ENCODE peak calls at places on chromosomes 3 and 15, in five cellular contexts. L is stomach, F is mesothelial cell of epicardium, T is GM12865, M is progenitor cell of endocrine pancreas. X is an unnamed sample.

GRCh38 chr3:124566701-124567100 is 163.6 kb upstream of the UMPS start:
- DNase-seq in F (no peak), L (no peak), M (no peak), T (no peak), X (no peak)

GRCh38 chr3:153290278-153291015 is 128.4 kb downstream of the RAP2B start:
- DNase-seq in M (no peak), L (no peak), F (no peak), T (no peak), X (no peak)

GRCh38 chr15:52778457-52778856 is 11.7 kb downstream of the ONECUT1 start:
- DNase-seq in L (no peak), T (no peak), M (no peak), F (no peak), X (no peak)

GRCh38 chr3:135564696-135565095 is 400.8 kb upstream of the PPP2R3A start:
- DNase-seq in T (no peak), L (no peak), M (no peak), F (no peak), X (no peak)

GRCh38 chr3:124078978-124079911 is 87.3 kb upstream of the ROPN1 start:
- DNase-seq in M (no peak), L (no peak), F (no peak), T (peak), X (peak)

GRCh38 chr15:91857772-91858171 is 4.3 kb downstream of the SLCO3A1 start:
- DNase-seq in M (no peak), T (peak), L (no peak), F (no peak), X (peak)

GRCh38 chr3:161420746-161421145 is 49.4 kb upstream of the SPTSSB start:
- DNase-seq in T (no peak), F (no peak), M (no peak), L (peak), X (no peak)

GRCh38 chr15:92832992-92833438 is 67.1 kb upstream of the CHD2 start:
- DNase-seq in L (no peak), T (peak), F (no peak), M (no peak), X (no peak)

GRCh38 chr15:92077353-92078080 is 224.0 kb downstream of the SLCO3A1 start:
- DNase-seq in M (peak), F (peak), L (peak), T (peak), X (peak)

GRCh38 chr3:146504546-146505197 is 35.3 kb upstream of the PLSCR2 start:
- DNase-seq in T (no peak), F (no peak), L (no peak), M (no peak), X (no peak)

GRCh38 chr3:168066882-168067281 is 28.8 kb downstream of the GOLIM4 start:
- DNase-seq in T (no peak), F (no peak), L (no peak), M (no peak), X (no peak)

GRCh38 chr3:23238578-23238977 is 35.5 kb downstream of the UBE2E2 start:
- DNase-seq in F (no peak), T (no peak), M (no peak), L (no peak), X (no peak)

GRCh38 chr15:100171411-100171810 is 170.4 kb downstream of the ADAMTS17 start:
- DNase-seq in F (no peak), T (no peak), M (no peak), L (no peak), X (no peak)

GRCh38 chr15:74777769-74778598 is 3.9 kb upstream of the CSK start:
- DNase-seq in F (no peak), L (no peak), T (peak), M (no peak), X (no peak)

GRCh38 chr3:161275919-161276318 is 54.8 kb downstream of the NMD3 start:
- DNase-seq in T (no peak), L (no peak), M (no peak), F (no peak), X (no peak)

GRCh38 chr3:139473155-139473771 is 3.1 kb downstream of the RBP2 start:
- DNase-seq in T (no peak), F (no peak), L (no peak), M (no peak), X (no peak)

GRCh38 chr15:80953001-80953952 is 36.3 kb downstream of the MESD start:
- DNase-seq in M (no peak), F (no peak), T (no peak), L (no peak), X (no peak)

GRCh38 chr3:127970966-127971592 is 56.0 kb downstream of the KBTBD12 start:
- DNase-seq in M (no peak), T (peak), F (no peak), L (no peak), X (peak)

GRCh38 chr15:47987908-47988532 is 132.8 kb upstream of the SLC24A5 start:
- DNase-seq in F (no peak), L (no peak), T (peak), M (no peak), X (peak)

GRCh38 chr3:45226206-45226915 is at the start of gene TMEM158:
- DNase-seq in T (peak), M (peak), F (peak), L (peak), X (peak)

GRCh38 chr3:55859305-55859704 is 372.2 kb upstream of the WNT5A start:
- DNase-seq in L (no peak), F (no peak), M (no peak), T (no peak), X (no peak)

GRCh38 chr3:159804726-159805410 is 183.8 kb upstream of the IL12A start:
- DNase-seq in T (peak), L (peak), F (peak), M (peak), X (peak)

GRCh38 chr15:91113036-91113435 is 13.0 kb downstream of the SV2B start:
- DNase-seq in M (no peak), F (no peak), T (no peak), L (no peak), X (no peak)

GRCh38 chr3:40768536-40768935 is 243.8 kb downstream of the ZNF621 start:
- DNase-seq in F (no peak), T (no peak), M (no peak), L (no peak), X (no peak)

GRCh38 chr15:22959451-22960101 is 20.6 kb downstream of the CYFIP1 start:
- DNase-seq in F (no peak), L (no peak), T (no peak), M (no peak), X (no peak)

GRCh38 chr3:130395916-130396315 is 50.4 kb downstream of the COL6A5 start:
- DNase-seq in T (no peak), L (no peak), F (no peak), M (no peak), X (no peak)

GRCh38 chr3:82875401-82875800 is 1114.0 kb upstream of the GBE1 start:
- DNase-seq in T (no peak), M (no peak), L (no peak), F (no peak), X (no peak)

GRCh38 chr3:190378240-190378891 is 9.6 kb upstream of the CLDN16 start:
- DNase-seq in M (no peak), F (no peak), L (no peak), T (no peak), X (no peak)

GRCh38 chr15:70033529-70034140 is 64.1 kb downstream of the TLE3 start:
- DNase-seq in L (no peak), T (no peak), F (peak), M (no peak), X (no peak)

GRCh38 chr15:90211440-90212168 is 10.5 kb downstream of the SEMA4B start:
- DNase-seq in M (no peak), F (no peak), T (no peak), L (peak), X (no peak)

GRCh38 chr3:106809633-106810460 is 567.4 kb upstream of the CCDC54 start:
- DNase-seq in M (no peak), L (no peak), F (no peak), T (no peak), X (no peak)

GRCh38 chr15:82848201-82848993 is 39.0 kb downstream of the WHAMM start:
- DNase-seq in L (no peak), F (no peak), M (no peak), T (no peak), X (no peak)

GRCh38 chr3:73509812-73510211 is 114.9 kb downstream of the PDZRN3 start:
- DNase-seq in F (no peak), M (no peak), T (no peak), L (no peak), X (no peak)

GRCh38 chr3:122031123-122031468 is 9.0 kb upstream of the ILDR1 start:
- DNase-seq in T (peak), L (no peak), F (no peak), M (no peak), X (no peak)

GRCh38 chr3:148882288-148882687 is 17.2 kb downstream of the CPA3 start:
- DNase-seq in L (no peak), F (no peak), M (no peak), T (no peak), X (no peak)

GRCh38 chr3:13727890-13728289 is 152.0 kb downstream of the WNT7A start:
- DNase-seq in M (no peak), T (no peak), L (no peak), F (peak), X (no peak)

GRCh38 chr3:197212290-197212689 is 86.1 kb downstream of the DLG1 start:
- DNase-seq in F (no peak), L (no peak), T (no peak), M (no peak), X (no peak)

GRCh38 chr3:197216914-197217313 is 81.5 kb downstream of the DLG1 start:
- DNase-seq in M (no peak), L (no peak), F (no peak), T (no peak), X (no peak)

GRCh38 chr3:197219627-197220026 is 78.8 kb downstream of the DLG1 start:
- DNase-seq in M (no peak), L (no peak), F (no peak), T (no peak), X (no peak)

DNA sequence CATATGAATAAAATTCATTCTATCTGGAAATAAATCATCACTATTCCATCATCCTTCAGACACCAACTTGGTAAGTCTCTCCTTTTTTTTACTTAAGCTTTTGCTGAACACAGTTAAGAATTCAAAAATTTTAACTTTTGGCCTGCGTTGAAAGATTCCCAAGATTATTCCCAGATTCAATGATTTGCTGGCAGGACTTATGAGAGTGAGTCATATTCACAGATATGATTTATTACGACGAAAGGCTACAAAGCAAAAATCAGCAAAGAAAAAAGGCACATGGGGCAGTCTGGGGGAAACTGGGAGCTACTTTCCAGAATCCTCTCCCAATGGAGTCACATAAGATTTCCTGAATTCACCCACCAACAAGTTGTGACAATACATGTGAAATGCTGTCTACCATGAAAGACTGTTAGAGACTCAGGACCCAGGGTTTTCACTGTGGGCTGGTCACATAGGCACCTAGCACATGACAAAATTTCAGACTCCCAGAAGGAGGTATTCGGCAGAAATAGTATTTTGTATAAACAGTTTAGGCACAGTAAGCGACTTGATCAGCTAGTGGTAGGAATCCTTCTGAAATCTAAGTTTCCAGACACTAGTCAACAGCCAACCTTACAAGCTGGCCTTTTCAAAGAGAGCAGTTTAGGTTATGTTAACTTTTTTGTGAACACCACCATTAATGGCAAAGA is 82.1 kb downstream of the DLG1 start:
- DNase-seq in L (no peak), T (no peak), M (no peak), F (no peak), X (no peak)
- TF ChIP-seq CTCF in L (no peak), T (no peak), M (no peak), F (no peak), X (no peak)

GRCh38 chr15:71572452-71573053 is 237.8 kb upstream of the NR2E3 start:
- DNase-seq in M (no peak), T (no peak), L (peak), F (no peak), X (no peak)
- TF ChIP-seq CTCF in M (peak), T (no peak), L (peak), F (no peak), X (no peak)

GRCh38 chr3:111619833-111620232 is 24.7 kb upstream of the ZBED2 start:
- DNase-seq in M (no peak), T (no peak), L (no peak), F (no peak), X (no peak)

GRCh38 chr3:111617912-111618601 is 22.9 kb upstream of the ZBED2 start:
- DNase-seq in M (no peak), T (no peak), F (no peak), L (no peak), X (no peak)

GRCh38 chr3:111617406-111617805 is 22.3 kb upstream of the ZBED2 start:
- DNase-seq in L (no peak), T (no peak), M (no peak), F (no peak), X (no peak)

GRCh38 chr3:111618945-111619344 is 23.8 kb upstream of the ZBED2 start:
- DNase-seq in L (no peak), F (no peak), M (no peak), T (no peak), X (no peak)

DNA sequence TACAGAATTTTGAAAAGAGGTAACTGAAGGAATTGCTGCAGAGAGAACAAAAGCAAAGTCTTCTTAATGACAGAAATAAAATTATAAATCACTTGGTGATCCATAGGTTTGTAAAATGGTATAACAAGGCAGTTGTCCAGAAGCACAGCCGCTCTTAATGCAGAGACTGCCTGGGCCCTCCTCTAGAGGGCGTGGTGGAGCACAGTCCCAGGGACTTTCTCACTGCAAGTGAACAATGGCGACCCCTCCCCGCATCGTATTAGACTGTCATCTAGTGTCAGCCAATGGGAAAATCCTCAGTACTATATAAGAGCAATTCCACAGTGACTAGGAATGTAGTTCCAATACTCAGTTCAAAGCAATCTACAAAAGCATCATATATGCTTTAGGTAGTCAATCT is 26.4 kb upstream of the ZBED2 start:
- DNase-seq in L (no peak), F (no peak), T (peak), M (no peak), X (no peak)
- TF ChIP-seq CTCF in L (no peak), F (no peak), T (peak), M (peak), X (peak)

GRCh38 chr3:57094606-57095005 is 34.1 kb downstream of the SPATA12 start:
- DNase-seq in L (no peak), F (no peak), M (no peak), T (no peak), X (no peak)

GRCh38 chr3:57095361-57095760 is 34.9 kb downstream of the SPATA12 start:
- DNase-seq in L (no peak), F (no peak), M (no peak), T (no peak), X (no peak)

GRCh38 chr3:57094011-57094535 is 33.6 kb downstream of the SPATA12 start:
- DNase-seq in F (no peak), M (no peak), T (no peak), L (no peak), X (no peak)

GRCh38 chr3:57091874-57092273 is 31.4 kb downstream of the SPATA12 start:
- DNase-seq in L (no peak), F (no peak), M (no peak), T (no peak), X (no peak)

GRCh38 chr3:57093489-57093888 is 33.0 kb downstream of the SPATA12 start:
- DNase-seq in F (no peak), L (no peak), T (no peak), M (no peak), X (no peak)
- TF ChIP-seq CTCF in F (no peak), L (no peak), T (peak), M (no peak), X (peak)

DNA sequence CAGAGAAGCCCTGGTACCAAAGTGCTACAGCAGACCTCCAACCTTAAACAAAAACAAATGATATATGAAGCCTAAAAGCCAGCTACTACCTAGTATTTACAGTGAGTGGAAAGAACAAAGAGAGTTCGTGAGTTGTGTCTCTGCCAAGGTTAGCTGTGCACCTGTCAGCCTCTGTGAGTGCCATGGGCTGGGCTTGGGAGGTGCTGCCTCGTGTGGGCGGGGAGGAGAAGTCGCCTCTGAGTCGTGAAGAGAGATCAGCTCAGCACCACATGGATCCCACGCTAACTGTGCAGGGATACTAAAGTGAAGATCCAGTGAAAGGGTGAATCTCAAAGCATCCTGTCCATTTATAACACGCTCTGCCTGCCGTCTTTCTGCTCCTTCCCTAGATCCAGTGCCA is 101.9 kb downstream of the CHDH start:
- DNase-seq in F (no peak), L (peak), M (no peak), T (no peak), X (no peak)
- TF ChIP-seq CTCF in F (no peak), L (no peak), M (no peak), T (no peak), X (no peak)

GRCh38 chr15:75842722-75843617 is at the start of gene UBE2Q2:
- DNase-seq in L (peak), M (peak), T (peak), F (peak), X (peak)
- TF ChIP-seq CTCF in L (no peak), M (no peak), T (no peak), F (no peak), X (no peak)

GRCh38 chr15:101723161-101723873 is 956 bp downstream of the TARS3 start:
- DNase-seq in M (no peak), T (peak), F (no peak), L (no peak), X (peak)

GRCh38 chr15:101725073-101725472 is 800 bp upstream of the TARS3 start:
- DNase-seq in L (no peak), F (no peak), T (no peak), M (no peak), X (no peak)

GRCh38 chr15:101724675-101725005 is 367 bp upstream of the TARS3 start:
- DNase-seq in M (no peak), F (peak), T (no peak), L (no peak), X (no peak)

GRCh38 chr15:101727186-101727585 is 2.9 kb upstream of the TARS3 start:
- DNase-seq in M (no peak), F (no peak), T (no peak), L (no peak), X (no peak)

GRCh38 chr15:101723874-101724674 is at the start of gene TARS3:
- DNase-seq in M (peak), L (peak), F (peak), T (peak), X (peak)
- TF ChIP-seq CTCF in M (peak), L (no peak), F (no peak), T (peak), X (peak)

X was measured in GM13977.